ENCODE peak calls at places on chromosome 22, in ten cellular contexts. O is HCT116, S is sigmoid colon, U is stomach, Y is A549, M is breast epithelium, F is endothelial cell of umbilical vein, E is upper lobe of left lung, H is suprapubic skin, R is GM12891. B is an unnamed sample.

GRCh38 chr22:50276143-50276542 is 6.0 kb upstream of the MAPK11 start:
- DNase-seq in O (no peak), S (peak), U (peak), Y (peak), M (peak), F (peak), E (peak), H (no peak), R (peak), B (no peak)

GRCh38 chr22:40396882-40397281 is 26.5 kb downstream of the SGSM3 start:
- DNase-seq in O (no peak), S (no peak), U (peak), Y (no peak), M (peak), F (peak), E (no peak), H (no peak), R (no peak), B (no peak)

GRCh38 chr22:27580311-27580897 is 221.2 kb downstream of the MN1 start:
- DNase-seq in O (no peak), S (no peak), U (no peak), Y (peak), M (no peak), F (peak), E (peak), H (no peak), R (no peak), B (no peak)

GRCh38 chr22:27985323-27986275 is 66.5 kb upstream of the PITPNB start:
- DNase-seq in O (no peak), S (peak), U (peak), Y (no peak), M (no peak), F (no peak), E (no peak), H (no peak), R (no peak), B (peak)

GRCh38 chr22:41367039-41367679 is 14.6 kb upstream of the TEF start:
- DNase-seq in O (peak), S (peak), U (peak), Y (peak), M (peak), F (peak), E (peak), H (peak), R (no peak), B (peak)

GRCh38 chr22:43168416-43169309 is 17.3 kb downstream of the TSPO start:
- DNase-seq in O (no peak), S (no peak), U (no peak), Y (no peak), M (no peak), F (no peak), E (peak), H (no peak), R (no peak), B (no peak)

GRCh38 chr22:26086359-26086758 is 82.9 kb upstream of the SEZ6L start:
- DNase-seq in O (no peak), S (no peak), U (no peak), Y (no peak), M (no peak), F (no peak), E (no peak), H (no peak), R (no peak), B (no peak)

GRCh38 chr22:23519442-23520177 is 60.5 kb downstream of the IGLL1 start:
- DNase-seq in O (no peak), S (no peak), U (no peak), Y (no peak), M (no peak), F (no peak), E (no peak), H (no peak), R (no peak), B (no peak)

GRCh38 chr22:36191106-36191836 is 10.3 kb downstream of the APOL4 start:
- DNase-seq in O (no peak), S (peak), U (no peak), Y (no peak), M (no peak), F (no peak), E (no peak), H (no peak), R (no peak), B (peak)

GRCh38 chr22:17767236-17768065 is 6.8 kb downstream of the BID start:
- DNase-seq in O (no peak), S (no peak), U (no peak), Y (no peak), M (no peak), F (no peak), E (no peak), H (no peak), R (no peak), B (no peak)

GRCh38 chr22:42289671-42290269 is 19.3 kb upstream of the TCF20 start:
- DNase-seq in O (no peak), S (no peak), U (no peak), Y (no peak), M (no peak), F (no peak), E (no peak), H (no peak), R (no peak), B (no peak)

GRCh38 chr22:29300807-29301601 is 5.4 kb upstream of the GAS2L1 start:
- DNase-seq in O (no peak), S (no peak), U (no peak), Y (no peak), M (no peak), F (no peak), E (no peak), H (no peak), R (no peak), B (peak)
- TF ChIP-seq POLR2A in O (no peak), S (no peak), U (no peak), Y (no peak), M (no peak), F (no peak), E (no peak), H (no peak), R (peak), B (no peak)

DNA sequence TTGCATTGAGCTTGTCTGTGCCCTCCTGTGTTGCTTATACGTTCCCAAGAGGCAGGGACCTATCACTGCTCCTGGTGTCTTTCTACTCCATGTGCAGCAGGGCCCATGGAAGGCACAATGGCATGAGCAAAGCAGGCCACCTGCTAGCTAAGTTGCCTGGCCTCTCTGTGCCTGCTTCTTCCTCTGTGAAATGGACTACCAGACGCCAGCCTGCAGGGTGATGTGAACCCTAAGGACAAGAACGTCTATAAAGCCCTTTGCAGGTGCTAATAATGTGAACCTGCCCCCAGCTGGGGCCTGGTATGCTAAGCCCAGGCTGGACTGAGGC is 4.1 kb downstream of the GUCD1 start:
- DNase-seq in O (no peak), S (no peak), U (no peak), Y (no peak), M (no peak), F (no peak), E (no peak), H (no peak), R (no peak), B (no peak)
- TF ChIP-seq POLR2A in O (no peak), S (no peak), U (no peak), Y (no peak), M (no peak), F (no peak), E (no peak), H (no peak), R (no peak), B (no peak)

GRCh38 chr22:46753761-46754109 is 8.7 kb upstream of the TBC1D22A start:
- DNase-seq in O (no peak), S (no peak), U (no peak), Y (no peak), M (no peak), F (no peak), E (no peak), H (no peak), R (no peak), B (no peak)

GRCh38 chr22:46753360-46753759 is 9.1 kb upstream of the TBC1D22A start:
- DNase-seq in O (no peak), S (no peak), U (no peak), Y (no peak), M (no peak), F (no peak), E (no peak), H (no peak), R (no peak), B (no peak)

GRCh38 chr22:46752911-46753310 is 9.5 kb upstream of the TBC1D22A start:
- DNase-seq in O (no peak), S (no peak), U (no peak), Y (no peak), M (no peak), F (no peak), E (no peak), H (no peak), R (no peak), B (no peak)

GRCh38 chr22:46754826-46755225 is 7.6 kb upstream of the TBC1D22A start:
- DNase-seq in O (no peak), S (peak), U (no peak), Y (no peak), M (no peak), F (no peak), E (no peak), H (no peak), R (no peak), B (no peak)

GRCh38 chr22:46754110-46754799 is 8.2 kb upstream of the TBC1D22A start:
- DNase-seq in O (peak), S (peak), U (peak), Y (peak), M (peak), F (peak), E (peak), H (peak), R (no peak), B (peak)
- TF ChIP-seq POLR2A in O (no peak), S (peak), U (no peak), Y (peak), M (no peak), F (no peak), E (no peak), H (no peak), R (no peak), B (no peak)

GRCh38 chr22:20552450-20552894 is 45.1 kb downstream of the MED15 start:
- DNase-seq in O (no peak), S (peak), U (peak), Y (no peak), M (no peak), F (peak), E (no peak), H (peak), R (no peak), B (peak)
- TF ChIP-seq POLR2A in O (no peak), S (no peak), U (no peak), Y (no peak), M (no peak), F (no peak), E (no peak), H (no peak), R (no peak), B (no peak)

DNA sequence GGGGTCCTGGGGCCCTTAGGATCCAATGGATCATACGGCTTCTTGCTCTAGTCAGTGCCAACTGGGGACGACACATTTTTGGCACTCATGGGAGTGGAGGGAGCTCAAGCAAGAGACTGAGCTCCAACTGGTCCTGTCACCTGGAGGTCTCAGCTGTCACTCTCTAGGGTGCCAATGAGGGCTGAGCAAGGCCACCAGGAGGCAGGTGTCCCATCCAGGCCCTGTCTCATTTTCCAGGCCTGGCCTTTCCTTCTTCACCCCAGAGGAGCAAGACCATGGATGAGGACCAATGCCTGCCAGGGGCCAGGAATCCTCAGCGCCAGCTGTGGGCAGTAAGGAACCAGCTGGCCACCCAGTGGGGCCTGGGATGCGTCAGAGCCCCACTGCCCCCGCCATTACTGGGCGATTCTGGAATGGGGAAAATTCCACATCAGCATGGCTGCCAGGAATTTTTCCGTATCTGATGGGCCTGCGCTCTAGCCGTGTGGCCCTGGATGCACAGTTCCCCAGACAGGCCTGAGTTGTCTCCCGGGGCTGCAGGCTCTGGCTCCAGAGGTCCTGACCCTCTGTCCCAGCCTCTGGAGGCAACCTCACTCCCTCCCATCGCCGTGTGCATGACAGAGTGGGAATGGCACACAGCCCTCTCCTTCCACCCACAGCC is 676 bp upstream of the GAL3ST1 start:
- DNase-seq in O (no peak), S (no peak), U (peak), Y (no peak), M (no peak), F (no peak), E (no peak), H (no peak), R (no peak), B (no peak)
- TF ChIP-seq POLR2A in O (no peak), S (no peak), U (no peak), Y (no peak), M (no peak), F (no peak), E (no peak), H (no peak), R (no peak), B (no peak)

DNA sequence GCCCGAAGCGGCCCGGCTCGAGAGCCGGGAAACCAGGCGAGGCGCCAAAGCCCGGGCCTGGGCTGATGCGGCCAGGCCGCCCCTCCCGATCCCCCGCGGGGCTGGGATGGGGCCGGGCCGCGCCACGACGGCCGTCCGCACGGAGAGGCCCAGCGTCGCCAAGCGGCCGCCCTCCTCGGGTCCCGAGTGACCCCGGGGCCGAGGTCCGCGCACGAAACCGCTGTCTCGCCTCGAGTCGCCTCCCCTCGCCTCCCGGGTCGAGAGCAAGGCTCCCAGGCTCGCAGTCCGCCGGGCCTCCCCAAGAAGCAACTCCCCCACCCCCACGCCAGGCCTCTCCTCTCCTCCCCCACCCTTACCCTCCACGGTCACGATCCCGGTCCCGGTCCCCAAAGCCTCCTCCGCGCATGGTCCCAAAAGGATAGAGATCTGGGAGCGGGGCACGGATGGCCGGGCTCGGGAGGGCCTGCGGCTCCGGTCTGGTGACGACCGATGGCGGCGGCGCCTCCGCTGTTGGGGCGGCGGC is 455 bp downstream of the DDX17 start:
- DNase-seq in O (no peak), S (peak), U (peak), Y (peak), M (peak), F (peak), E (peak), H (peak), R (peak), B (peak)
- TF ChIP-seq POLR2A in O (no peak), S (no peak), U (no peak), Y (peak), M (peak), F (no peak), E (no peak), H (no peak), R (peak), B (peak)

DNA sequence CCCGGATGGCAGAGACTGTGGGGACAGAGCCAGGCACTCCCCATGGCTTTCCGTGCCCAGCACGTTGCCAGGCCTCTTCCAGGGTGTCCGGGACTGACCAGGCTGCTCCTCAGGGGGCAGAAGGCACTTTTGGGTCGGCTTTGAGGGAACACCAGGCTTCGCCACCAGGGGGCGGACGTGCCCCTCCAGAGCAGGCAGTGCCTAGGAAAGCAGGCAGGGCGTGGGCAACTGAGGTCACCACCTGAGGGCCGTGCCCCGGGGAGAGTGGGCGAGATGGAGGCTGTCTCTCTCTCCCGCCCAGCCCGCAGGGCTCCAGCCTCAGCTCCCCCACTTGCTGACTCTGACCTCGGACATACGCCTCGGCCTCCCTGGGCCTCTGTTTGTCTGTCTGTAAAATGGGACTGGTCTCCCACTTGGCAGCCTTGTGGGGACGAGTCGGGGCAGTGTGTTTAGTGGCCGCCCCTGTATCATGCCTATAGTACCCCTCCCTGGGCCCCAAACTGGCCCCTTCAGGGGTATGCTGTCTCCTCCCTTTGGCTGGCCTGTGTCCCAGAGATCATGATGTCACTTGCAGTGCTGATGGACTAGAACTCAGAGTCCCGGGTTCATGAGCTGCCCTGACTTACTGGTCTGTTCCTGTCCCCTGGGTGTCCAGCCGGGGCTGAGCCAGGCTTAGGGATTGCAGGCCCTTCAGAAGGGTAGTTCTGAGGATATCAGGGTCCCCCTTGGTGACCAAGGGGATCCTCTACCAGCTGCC is 4.4 kb upstream of the PRR5 start:
- DNase-seq in O (peak), S (peak), U (peak), Y (peak), M (peak), F (peak), E (peak), H (peak), R (peak), B (peak)
- TF ChIP-seq POLR2A in O (no peak), S (no peak), U (no peak), Y (no peak), M (no peak), F (no peak), E (no peak), H (no peak), R (no peak), B (no peak)

DNA sequence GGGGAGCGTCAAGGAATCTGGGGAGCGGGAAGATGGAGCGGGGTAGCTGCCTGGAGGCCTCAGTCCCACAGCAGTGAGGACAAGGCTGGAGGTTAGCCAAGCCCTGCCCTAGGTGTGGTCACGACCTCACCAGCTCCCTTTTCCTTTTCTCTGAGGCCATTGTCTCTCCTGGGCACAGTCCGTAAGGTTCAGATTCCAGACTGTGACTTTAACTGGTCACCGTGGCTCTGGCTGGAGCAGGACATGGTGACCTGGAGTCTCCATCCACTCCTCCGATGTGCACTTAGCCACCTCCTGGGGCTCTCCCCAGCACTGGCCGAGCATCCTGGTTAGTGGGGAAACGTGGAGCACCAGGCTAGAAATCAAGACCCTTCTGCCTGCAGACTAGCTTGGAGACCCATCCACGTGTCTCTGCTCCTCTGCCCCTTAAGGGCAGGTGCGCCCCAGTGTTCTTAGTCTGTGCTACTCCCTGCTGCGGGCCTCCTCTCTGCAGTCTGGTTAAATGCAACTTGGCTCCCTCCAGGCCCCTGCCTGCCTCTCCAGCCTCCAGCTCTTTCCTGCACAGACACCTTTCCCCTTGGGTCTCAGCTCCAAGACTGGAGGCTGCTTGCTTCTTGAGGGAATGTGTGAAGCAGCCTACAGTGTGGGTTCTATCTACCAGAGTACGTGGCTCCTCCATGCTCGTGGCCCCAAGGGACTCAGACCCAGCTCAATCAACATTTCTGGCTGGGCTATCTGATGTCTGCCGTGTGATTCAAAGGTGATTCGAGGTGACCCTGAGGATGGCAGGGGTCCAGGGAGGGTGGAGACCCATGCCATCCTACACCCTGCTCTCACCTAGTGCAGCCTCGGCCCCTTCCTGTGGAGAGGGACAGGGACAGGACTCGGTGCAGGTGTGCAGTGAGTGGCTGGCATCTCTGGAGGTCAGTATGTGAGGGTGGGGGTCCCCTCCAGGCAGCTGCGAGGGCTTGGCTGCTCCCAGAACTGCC is 5.2 kb downstream of the SLC25A1 start:
- DNase-seq in O (no peak), S (no peak), U (no peak), Y (no peak), M (no peak), F (no peak), E (no peak), H (no peak), R (no peak), B (no peak)
- TF ChIP-seq POLR2A in O (no peak), S (no peak), U (no peak), Y (no peak), M (no peak), F (no peak), E (no peak), H (no peak), R (peak), B (no peak)

GRCh38 chr22:37747715-37748100 is 50.9 kb downstream of the TRIOBP start:
- DNase-seq in O (no peak), S (no peak), U (no peak), Y (no peak), M (no peak), F (peak), E (no peak), H (no peak), R (no peak), B (no peak)

GRCh38 chr22:37746366-37747089 is 49.7 kb downstream of the TRIOBP start:
- DNase-seq in O (no peak), S (no peak), U (no peak), Y (no peak), M (no peak), F (peak), E (peak), H (no peak), R (peak), B (no peak)

GRCh38 chr22:37747090-37747714 is 50.4 kb downstream of the TRIOBP start:
- DNase-seq in O (no peak), S (peak), U (no peak), Y (peak), M (no peak), F (peak), E (peak), H (no peak), R (no peak), B (no peak)

GRCh38 chr22:37744589-37744988 is 47.7 kb downstream of the TRIOBP start:
- DNase-seq in O (no peak), S (no peak), U (no peak), Y (no peak), M (no peak), F (no peak), E (no peak), H (no peak), R (no peak), B (no peak)

GRCh38 chr22:37745548-37746365 is 48.9 kb downstream of the TRIOBP start:
- DNase-seq in O (no peak), S (peak), U (peak), Y (peak), M (peak), F (peak), E (peak), H (peak), R (peak), B (peak)
- TF ChIP-seq POLR2A in O (no peak), S (no peak), U (no peak), Y (peak), M (no peak), F (peak), E (no peak), H (peak), R (no peak), B (no peak)

B was measured in lower leg skin.